ENCODE peak calls at places on chromosomes 3 and 15, in four cellular contexts. One of them, this sample, is unnamed.

GRCh38 chr15:62085740-62086139 is 19.0 kb downstream of the C2CD4A start:
- DNase-seq in right atrium auricular region: no peak
- DNase-seq in upper lobe of right lung: no peak
- DNase-seq in CD8-positive, alpha-beta T cell: no peak
- DNase-seq in this sample: no peak

GRCh38 chr15:67101981-67102929 is 36.9 kb downstream of the SMAD3 start:
- DNase-seq in upper lobe of right lung: no peak
- DNase-seq in right atrium auricular region: no peak
- DNase-seq in CD8-positive, alpha-beta T cell: peak; percentile 49
- DNase-seq in this sample: no peak

GRCh38 chr15:75648156-75649000 is 666 bp downstream of the SNX33 start:
- DNase-seq in CD8-positive, alpha-beta T cell: no peak
- DNase-seq in upper lobe of right lung: peak; percentile 81
- DNase-seq in right atrium auricular region: no peak
- DNase-seq in this sample: no peak

GRCh38 chr3:27715863-27716262 is 6.3 kb downstream of the EOMES start:
- DNase-seq in CD8-positive, alpha-beta T cell: no peak
- DNase-seq in right atrium auricular region: no peak
- DNase-seq in upper lobe of right lung: no peak
- DNase-seq in this sample: no peak

GRCh38 chr3:113062717-113063116 is 71.9 kb downstream of the GTPBP8 start:
- DNase-seq in CD8-positive, alpha-beta T cell: no peak
- DNase-seq in right atrium auricular region: no peak
- DNase-seq in upper lobe of right lung: no peak
- DNase-seq in this sample: no peak

GRCh38 chr3:184910664-184911063 is 98.7 kb downstream of the VPS8 start:
- DNase-seq in CD8-positive, alpha-beta T cell: no peak
- DNase-seq in right atrium auricular region: no peak
- DNase-seq in upper lobe of right lung: no peak
- DNase-seq in this sample: no peak

GRCh38 chr15:75620043-75620775 is 5.3 kb downstream of the SNUPN start:
- DNase-seq in CD8-positive, alpha-beta T cell: no peak
- DNase-seq in right atrium auricular region: no peak
- DNase-seq in upper lobe of right lung: no peak
- DNase-seq in this sample: no peak

GRCh38 chr3:61114316-61114953 is 136.8 kb downstream of the FHIT start:
- DNase-seq in right atrium auricular region: no peak
- DNase-seq in CD8-positive, alpha-beta T cell: no peak
- DNase-seq in upper lobe of right lung: no peak
- DNase-seq in this sample: no peak

GRCh38 chr15:35000511-35000910 is 12.4 kb upstream of the ZNF770 start:
- DNase-seq in upper lobe of right lung: no peak
- DNase-seq in CD8-positive, alpha-beta T cell: no peak
- DNase-seq in right atrium auricular region: no peak
- DNase-seq in this sample: peak; percentile 28

GRCh38 chr3:100216713-100217112 is 44.1 kb upstream of the TBC1D23 start:
- DNase-seq in right atrium auricular region: no peak
- DNase-seq in upper lobe of right lung: no peak
- DNase-seq in CD8-positive, alpha-beta T cell: no peak
- DNase-seq in this sample: no peak

GRCh38 chr3:48129921-48130320 is 58.3 kb downstream of the CDC25A start:
- DNase-seq in CD8-positive, alpha-beta T cell: no peak
- DNase-seq in right atrium auricular region: no peak
- DNase-seq in upper lobe of right lung: no peak
- DNase-seq in this sample: peak; percentile 39

GRCh38 chr3:60080648-60081047 is 1030.8 kb upstream of the CFAP20DC start:
- DNase-seq in upper lobe of right lung: no peak
- DNase-seq in CD8-positive, alpha-beta T cell: no peak
- DNase-seq in right atrium auricular region: no peak
- DNase-seq in this sample: no peak

GRCh38 chr3:47652142-47652541 is 73.5 kb upstream of the CSPG5 start:
- DNase-seq in right atrium auricular region: no peak
- DNase-seq in upper lobe of right lung: no peak
- DNase-seq in CD8-positive, alpha-beta T cell: no peak
- DNase-seq in this sample: no peak

GRCh38 chr15:36925671-36926421 is 174.5 kb downstream of the MEIS2 start:
- DNase-seq in CD8-positive, alpha-beta T cell: no peak
- DNase-seq in right atrium auricular region: no peak
- DNase-seq in upper lobe of right lung: no peak
- DNase-seq in this sample: no peak

GRCh38 chr3:65883614-65884013 is 155.1 kb downstream of the MAGI1 start:
- DNase-seq in upper lobe of right lung: no peak
- DNase-seq in right atrium auricular region: no peak
- DNase-seq in CD8-positive, alpha-beta T cell: no peak
- DNase-seq in this sample: no peak

GRCh38 chr3:30779686-30780287 is 114.7 kb downstream of the GADL1 start:
- DNase-seq in upper lobe of right lung: no peak
- DNase-seq in right atrium auricular region: no peak
- DNase-seq in CD8-positive, alpha-beta T cell: no peak
- DNase-seq in this sample: no peak

GRCh38 chr15:74208901-74209559 is 6.4 kb upstream of the STRA6 start:
- DNase-seq in right atrium auricular region: no peak
- DNase-seq in upper lobe of right lung: no peak
- DNase-seq in CD8-positive, alpha-beta T cell: no peak
- DNase-seq in this sample: no peak

GRCh38 chr15:92810418-92811138 is 89.5 kb upstream of the CHD2 start:
- DNase-seq in CD8-positive, alpha-beta T cell: no peak
- DNase-seq in upper lobe of right lung: peak; percentile 89
- DNase-seq in right atrium auricular region: peak; percentile 78
- DNase-seq in this sample: no peak

GRCh38 chr15:66565731-66566130 is at the start of gene LCTL:
- DNase-seq in CD8-positive, alpha-beta T cell: no peak
- DNase-seq in right atrium auricular region: peak; percentile 34
- DNase-seq in upper lobe of right lung: peak; percentile 37
- DNase-seq in this sample: no peak

GRCh38 chr3:181630873-181631272 is 80.9 kb upstream of the SOX2 start:
- DNase-seq in upper lobe of right lung: no peak
- DNase-seq in CD8-positive, alpha-beta T cell: no peak
- DNase-seq in right atrium auricular region: no peak
- DNase-seq in this sample: no peak

GRCh38 chr3:39104961-39105686 is 2.3 kb downstream of the GORASP1 start:
- DNase-seq in right atrium auricular region: no peak
- DNase-seq in CD8-positive, alpha-beta T cell: no peak
- DNase-seq in upper lobe of right lung: no peak
- DNase-seq in this sample: no peak

GRCh38 chr3:28253040-28253715 is 11.8 kb downstream of the CMC1 start:
- DNase-seq in CD8-positive, alpha-beta T cell: no peak
- DNase-seq in upper lobe of right lung: no peak
- DNase-seq in right atrium auricular region: no peak
- DNase-seq in this sample: no peak

GRCh38 chr3:142595581-142595950 is 627 bp upstream of the PLS1 start:
- DNase-seq in upper lobe of right lung: no peak
- DNase-seq in right atrium auricular region: no peak
- DNase-seq in CD8-positive, alpha-beta T cell: no peak
- DNase-seq in this sample: peak; percentile 28

GRCh38 chr3:96755519-96755918 is 58.9 kb upstream of the EPHA6 start:
- DNase-seq in upper lobe of right lung: no peak
- DNase-seq in right atrium auricular region: no peak
- DNase-seq in CD8-positive, alpha-beta T cell: no peak
- DNase-seq in this sample: no peak

GRCh38 chr15:80527406-80527805 is 123.2 kb downstream of the ARNT2 start:
- DNase-seq in upper lobe of right lung: no peak
- DNase-seq in CD8-positive, alpha-beta T cell: no peak
- DNase-seq in right atrium auricular region: no peak
- DNase-seq in this sample: no peak

GRCh38 chr3:14143826-14144225 is 19.0 kb downstream of the TMEM43 start:
- DNase-seq in CD8-positive, alpha-beta T cell: no peak
- DNase-seq in upper lobe of right lung: no peak
- DNase-seq in right atrium auricular region: peak; percentile 87
- DNase-seq in this sample: peak; percentile 87

GRCh38 chr15:95604634-95605036 is 725.9 kb upstream of the NR2F2 start:
- DNase-seq in right atrium auricular region: no peak
- DNase-seq in CD8-positive, alpha-beta T cell: no peak
- DNase-seq in upper lobe of right lung: no peak
- DNase-seq in this sample: peak; percentile 96

GRCh38 chr3:73010158-73010557 is 13.5 kb downstream of the PPP4R2 start:
- DNase-seq in right atrium auricular region: no peak
- DNase-seq in CD8-positive, alpha-beta T cell: no peak
- DNase-seq in upper lobe of right lung: no peak
- DNase-seq in this sample: no peak

GRCh38 chr15:82174471-82174870 is 88.1 kb downstream of the EFL1 start:
- DNase-seq in CD8-positive, alpha-beta T cell: no peak
- DNase-seq in right atrium auricular region: no peak
- DNase-seq in upper lobe of right lung: no peak
- DNase-seq in this sample: no peak

GRCh38 chr3:142056656-142057330 is 92.6 kb downstream of the TFDP2 start:
- DNase-seq in CD8-positive, alpha-beta T cell: no peak
- DNase-seq in right atrium auricular region: no peak
- DNase-seq in upper lobe of right lung: no peak
- DNase-seq in this sample: no peak

GRCh38 chr15:52360229-52361203 is 64.9 kb upstream of the MYO5C start:
- DNase-seq in right atrium auricular region: no peak
- DNase-seq in CD8-positive, alpha-beta T cell: no peak
- DNase-seq in upper lobe of right lung: no peak
- DNase-seq in this sample: no peak

GRCh38 chr3:54122046-54122801 is at the start of gene CACNA2D3:
- DNase-seq in CD8-positive, alpha-beta T cell: no peak
- DNase-seq in upper lobe of right lung: peak; percentile 84
- DNase-seq in right atrium auricular region: no peak
- DNase-seq in this sample: no peak

GRCh38 chr3:45482829-45483228 is 94.5 kb downstream of the LARS2 start:
- DNase-seq in upper lobe of right lung: no peak
- DNase-seq in CD8-positive, alpha-beta T cell: no peak
- DNase-seq in right atrium auricular region: no peak
- DNase-seq in this sample: no peak

GRCh38 chr3:90062631-90063200 is 955.3 kb downstream of the EPHA3 start:
- DNase-seq in upper lobe of right lung: no peak
- DNase-seq in CD8-positive, alpha-beta T cell: no peak
- DNase-seq in right atrium auricular region: no peak
- DNase-seq in this sample: no peak

GRCh38 chr3:150635526-150635925 is 32.4 kb downstream of the SELENOT start:
- DNase-seq in upper lobe of right lung: no peak
- DNase-seq in CD8-positive, alpha-beta T cell: no peak
- DNase-seq in right atrium auricular region: no peak
- DNase-seq in this sample: no peak
- H3K4me3 ChIP-seq in upper lobe of right lung: no peak overlapping the region
- H3K4me3 ChIP-seq in CD8-positive, alpha-beta T cell: no peak overlapping the region
- H3K4me3 ChIP-seq in right atrium auricular region: no peak overlapping the region
- H3K4me3 ChIP-seq in this sample: no peak overlapping the region

GRCh38 chr3:197926418-197926817 is 23.6 kb upstream of the RPL35A start:
- DNase-seq in CD8-positive, alpha-beta T cell: no peak
- DNase-seq in right atrium auricular region: no peak
- DNase-seq in upper lobe of right lung: no peak
- DNase-seq in this sample: no peak
- TF ChIP-seq CTCF in CD8-positive, alpha-beta T cell: no peak
- TF ChIP-seq CTCF in right atrium auricular region: no peak
- TF ChIP-seq CTCF in upper lobe of right lung: no peak
- TF ChIP-seq CTCF in this sample: no peak

GRCh38 chr15:63191895-63192603 is 2.6 kb downstream of the RAB8B start:
- DNase-seq in CD8-positive, alpha-beta T cell: peak; percentile 24
- DNase-seq in right atrium auricular region: peak; percentile 11
- DNase-seq in upper lobe of right lung: no peak
- DNase-seq in this sample: no peak
- H3K4me3 ChIP-seq in CD8-positive, alpha-beta T cell: peak overlapping the region; percentile 41
- H3K4me3 ChIP-seq in right atrium auricular region: no peak overlapping the region
- H3K4me3 ChIP-seq in upper lobe of right lung: peak overlapping the region; percentile 66
- H3K4me3 ChIP-seq in this sample: no peak overlapping the region

GRCh38 chr15:97806731-97807130 is 153.8 kb upstream of the ARRDC4 start:
- DNase-seq in CD8-positive, alpha-beta T cell: no peak
- DNase-seq in upper lobe of right lung: no peak
- DNase-seq in right atrium auricular region: no peak
- DNase-seq in this sample: no peak

DNA sequence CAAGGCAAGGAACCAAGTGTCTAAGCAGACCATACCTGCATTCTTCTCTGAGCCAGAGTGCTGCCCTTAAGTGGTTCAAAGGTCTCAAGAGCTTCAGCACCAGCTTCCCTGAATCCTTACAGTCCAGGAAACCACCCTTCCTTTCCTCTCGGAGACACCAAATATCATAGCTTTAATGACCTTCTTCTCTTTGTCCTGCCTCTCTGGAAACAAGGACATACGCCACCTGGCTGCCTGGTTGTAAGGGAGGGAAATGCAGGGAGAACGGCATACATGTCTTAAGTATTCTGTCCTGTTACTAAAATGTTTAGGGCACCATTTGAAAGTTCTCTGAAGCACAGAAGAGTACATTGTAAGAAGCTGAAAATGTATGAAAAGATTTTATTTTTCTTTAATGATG is 155.6 kb upstream of the ARRDC4 start:
- DNase-seq in CD8-positive, alpha-beta T cell: no peak
- DNase-seq in right atrium auricular region: no peak
- DNase-seq in upper lobe of right lung: no peak
- DNase-seq in this sample: no peak
- TF ChIP-seq CTCF in CD8-positive, alpha-beta T cell: no peak
- TF ChIP-seq CTCF in right atrium auricular region: no peak
- TF ChIP-seq CTCF in upper lobe of right lung: no peak
- TF ChIP-seq CTCF in this sample: no peak

DNA sequence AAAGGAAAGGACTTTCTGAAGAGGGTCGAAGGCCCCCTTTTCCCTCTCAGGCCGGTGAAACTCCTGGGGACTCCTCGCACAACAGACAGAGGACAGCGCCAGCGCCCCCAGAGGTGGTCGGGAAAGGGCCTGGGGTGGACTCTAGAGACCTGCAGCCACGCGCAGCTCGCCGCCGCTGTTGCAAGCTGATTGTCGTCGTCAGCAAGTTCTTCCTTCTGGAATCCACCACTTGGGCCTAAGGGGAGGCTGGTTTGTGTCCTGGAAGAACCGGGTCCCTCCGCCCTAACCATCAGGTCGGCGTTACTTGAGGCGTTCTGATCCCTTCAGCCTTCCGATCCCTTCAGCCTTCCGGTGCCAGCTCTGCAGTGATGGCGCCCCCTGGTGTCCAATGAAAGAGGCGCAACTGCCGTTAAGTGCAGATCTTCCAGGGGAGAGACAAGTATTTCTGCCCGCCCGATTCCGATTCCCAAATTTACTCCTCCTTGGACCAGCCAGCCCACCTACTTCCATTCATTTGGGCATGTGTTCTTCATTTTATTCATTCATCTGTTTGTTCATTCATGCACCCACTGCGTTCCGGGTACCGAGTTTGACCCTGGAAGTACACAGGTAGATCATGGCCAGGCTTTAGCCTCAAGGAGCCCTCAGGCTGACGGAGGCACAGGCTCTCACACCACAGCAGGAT is 77.2 kb upstream of the SLC6A11 start:
- DNase-seq in upper lobe of right lung: peak; percentile 80
- DNase-seq in right atrium auricular region: peak; percentile 71
- DNase-seq in CD8-positive, alpha-beta T cell: peak; percentile 70
- DNase-seq in this sample: peak; percentile 11
- H3K4me3 ChIP-seq in upper lobe of right lung: no peak overlapping the region
- H3K4me3 ChIP-seq in right atrium auricular region: no peak overlapping the region
- H3K4me3 ChIP-seq in CD8-positive, alpha-beta T cell: peak overlapping the region; percentile 44
- H3K4me3 ChIP-seq in this sample: peak overlapping the region; percentile 26

DNA sequence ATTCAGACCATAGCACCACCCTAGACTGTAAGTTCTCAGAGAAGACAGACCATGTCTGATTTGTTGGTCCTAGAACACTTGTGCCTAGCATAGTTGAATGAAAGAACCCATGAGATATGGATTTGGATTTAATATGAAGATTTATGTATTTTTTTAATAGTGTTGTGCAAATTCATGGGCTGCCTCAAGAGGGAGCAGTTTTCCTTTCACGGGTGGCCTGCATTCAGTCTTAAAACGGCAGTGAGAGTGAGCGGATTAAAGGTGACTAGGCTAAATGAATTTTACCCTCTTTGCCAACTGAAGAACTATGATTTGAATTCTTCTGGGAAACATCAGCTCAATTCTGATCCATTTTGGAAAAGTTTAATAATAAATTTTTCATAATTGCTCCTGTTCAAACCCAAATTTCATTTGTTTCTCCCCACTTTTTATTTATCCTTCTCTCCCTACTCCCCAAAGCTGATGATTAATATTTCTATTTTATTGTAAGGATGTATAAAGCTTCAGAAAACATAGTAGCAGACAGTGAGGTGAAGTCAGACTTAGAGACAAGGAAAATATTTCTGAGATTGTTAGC is 67.3 kb downstream of the MORC1 start:
- DNase-seq in right atrium auricular region: no peak
- DNase-seq in upper lobe of right lung: no peak
- DNase-seq in CD8-positive, alpha-beta T cell: no peak
- DNase-seq in this sample: no peak
- TF ChIP-seq CTCF in right atrium auricular region: no peak
- TF ChIP-seq CTCF in upper lobe of right lung: peak; percentile 52
- TF ChIP-seq CTCF in CD8-positive, alpha-beta T cell: peak; percentile 41
- TF ChIP-seq CTCF in this sample: peak; percentile 33